ENCODE peak calls at places on chromosomes 5 and 9, in five cellular contexts. E, T, U, J and S are unnamed samples.
A peak's percentile ranks its signal among the peaks of the same experiment; 100 is the strongest.

GRCh38 chr9:29556317-29556716 is 1983.0 kb upstream of the C9orf72 start:
- DNase-seq in E (no peak), T (peak; percentile 94), U (no peak), J (no peak), S (no peak)

GRCh38 chr5:92969781-92970237 is 611.2 kb downstream of the NR2F1-AS1 start:
- DNase-seq in E (no peak), T (no peak), U (no peak), J (no peak), S (no peak)

GRCh38 chr5:119878712-119879111 is 249.4 kb downstream of the FAM170A start:
- DNase-seq in E (no peak), T (no peak), U (no peak), J (no peak), S (no peak)

GRCh38 chr9:89256225-89256624 is 54.8 kb upstream of the CKS2 start:
- DNase-seq in E (no peak), T (no peak), U (no peak), J (no peak), S (no peak)

GRCh38 chr5:107968465-107968864 is 297.7 kb upstream of the EFNA5 start:
- DNase-seq in E (no peak), T (no peak), U (no peak), J (no peak), S (no peak)

GRCh38 chr5:54186912-54187445 is 123.4 kb downstream of the ARL15 start:
- DNase-seq in E (no peak), T (no peak), U (no peak), J (no peak), S (peak; percentile 24)

GRCh38 chr9:99650187-99650874 is 171.4 kb upstream of the NR4A3 start:
- DNase-seq in E (peak; percentile 51), T (no peak), U (no peak), J (no peak), S (peak; percentile 35)

GRCh38 chr9:134028076-134028475 is 2.8 kb downstream of the BRD3OS start:
- DNase-seq in E (no peak), T (no peak), U (no peak), J (no peak), S (peak; percentile 61)

GRCh38 chr9:78351816-78352215 is 54.9 kb downstream of the PSAT1 start:
- DNase-seq in E (no peak), T (no peak), U (no peak), J (no peak), S (no peak)

GRCh38 chr5:157543825-157544622 is 31.6 kb downstream of the ADAM19 start:
- DNase-seq in E (no peak), T (no peak), U (no peak), J (peak; percentile 23), S (no peak)

GRCh38 chr9:33418090-33418489 is 15.7 kb upstream of the AQP7 start:
- DNase-seq in E (no peak), T (no peak), U (no peak), J (no peak), S (no peak)

GRCh38 chr5:31944683-31945445 is 229.3 kb downstream of the GOLPH3 start:
- DNase-seq in E (no peak), T (no peak), U (no peak), J (no peak), S (peak; percentile 74)

GRCh38 chr5:159286420-159287035 is 23.4 kb downstream of the UBLCP1 start:
- DNase-seq in E (no peak), T (peak; percentile 55), U (no peak), J (peak; percentile 24), S (no peak)

GRCh38 chr5:131221888-131222287 is 42.0 kb upstream of the CDC42SE2 start:
- DNase-seq in E (no peak), T (no peak), U (no peak), J (no peak), S (no peak)

GRCh38 chr5:137668574-137669093 is 67.3 kb downstream of the KLHL3 start:
- DNase-seq in E (no peak), T (no peak), U (no peak), J (no peak), S (no peak)

GRCh38 chr9:137286980-137287383 is 9.5 kb downstream of the TOR4A start:
- DNase-seq in E (peak; percentile 68), T (peak; percentile 85), U (no peak), J (no peak), S (peak; percentile 77)

GRCh38 chr9:137052998-137053943 is 590 bp downstream of the ENTPD2 start:
- DNase-seq in E (no peak), T (no peak), U (no peak), J (no peak), S (no peak)

GRCh38 chr5:138664276-138664943 is 88.8 kb upstream of the CTNNA1 start:
- DNase-seq in E (no peak), T (no peak), U (no peak), J (no peak), S (peak; percentile 29)

GRCh38 chr9:85723220-85723619 is 18.5 kb downstream of the AGTPBP1 start:
- DNase-seq in E (no peak), T (no peak), U (no peak), J (peak; percentile 18), S (no peak)

GRCh38 chr9:447230-448025 is 232.8 kb downstream of the DOCK8 start:
- DNase-seq in E (no peak), T (no peak), U (peak; percentile 44), J (peak; percentile 72), S (no peak)